ENCODE peak calls at places on chromosomes 2 and 18, in six cellular contexts. E, P, M, W, X and Q are unnamed samples.

GRCh38 chr2:221572821-221573429 is 821 bp upstream of the EPHA4 start:
- DNase-seq in P (peak; percentile 50), X (peak; percentile 33), M (peak; percentile 45), E (peak; percentile 34), W (peak; percentile 61), Q (peak; percentile 20)

GRCh38 chr2:207286106-207286505 is 120.4 kb upstream of the KLF7 start:
- DNase-seq in P (no peak), W (no peak), E (no peak), X (no peak), M (no peak), Q (no peak)

GRCh38 chr2:58194451-58194850 is 46.7 kb downstream of the FANCL start:
- DNase-seq in E (no peak), W (no peak), M (no peak), P (no peak), X (no peak), Q (no peak)

GRCh38 chr2:184444217-184444616 is 154.1 kb upstream of the ZNF804A start:
- DNase-seq in M (no peak), E (no peak), W (no peak), P (no peak), X (no peak), Q (no peak)

GRCh38 chr2:190344275-190344827 is 962 bp downstream of the INPP1 start:
- DNase-seq in P (peak; percentile 26), X (peak; percentile 31), M (peak; percentile 55), E (no peak), W (no peak), Q (no peak)

GRCh38 chr2:231642631-231643493 is 50.2 kb downstream of the TEX44 start:
- DNase-seq in P (peak; percentile 90), X (peak; percentile 96), W (peak; percentile 83), M (no peak), E (peak; percentile 90), Q (peak; percentile 97)

GRCh38 chr18:13137041-13137938 is 81.3 kb upstream of the LDLRAD4 start:
- DNase-seq in P (peak; percentile 27), W (peak; percentile 68), M (no peak), E (no peak), X (no peak), Q (peak; percentile 40)

GRCh38 chr2:104408266-104408665 is 445.6 kb upstream of the POU3F3 start:
- DNase-seq in P (no peak), X (no peak), E (no peak), W (no peak), M (no peak), Q (no peak)

GRCh38 chr2:46424937-46425336 is 54.4 kb upstream of the TMEM247 start:
- DNase-seq in E (no peak), W (no peak), P (no peak), X (no peak), M (no peak), Q (no peak)

GRCh38 chr2:219684721-219685689 is 57.6 kb downstream of the SLC4A3 start:
- DNase-seq in M (peak; percentile 90), W (peak; percentile 78), P (peak; percentile 92), X (peak; percentile 81), E (peak; percentile 79), Q (peak; percentile 71)

GRCh38 chr2:6744037-6744436 is 121.7 kb downstream of the CMPK2 start:
- DNase-seq in E (no peak), M (no peak), P (no peak), X (no peak), W (no peak), Q (no peak)

DNA sequence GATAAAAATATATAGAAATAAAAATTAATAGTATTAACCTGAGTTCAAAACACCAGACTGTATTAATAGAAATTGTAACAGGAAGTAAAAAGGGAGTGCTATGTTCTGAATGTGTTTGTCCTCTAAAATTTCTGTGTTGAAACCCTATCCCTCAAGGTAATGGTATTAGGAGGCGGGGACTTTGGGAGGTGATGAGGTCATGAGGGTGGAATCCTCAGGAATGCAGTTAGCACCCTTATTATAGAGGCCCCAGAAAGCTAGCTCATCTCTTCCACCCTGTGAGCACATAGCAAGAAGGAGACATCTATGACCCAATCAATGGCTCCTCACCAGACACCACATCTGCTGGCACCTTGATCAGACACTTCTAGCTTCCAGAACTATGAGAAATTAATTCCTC is 124.5 kb downstream of the CMPK2 start:
- DNase-seq in X (no peak), M (no peak), W (no peak), P (no peak), E (no peak), Q (no peak)
- H3K4me3 ChIP-seq in X (no peak overlapping the region), M (no peak overlapping the region), W (no peak overlapping the region), P (no peak overlapping the region), E (no peak overlapping the region), Q (no peak overlapping the region)

DNA sequence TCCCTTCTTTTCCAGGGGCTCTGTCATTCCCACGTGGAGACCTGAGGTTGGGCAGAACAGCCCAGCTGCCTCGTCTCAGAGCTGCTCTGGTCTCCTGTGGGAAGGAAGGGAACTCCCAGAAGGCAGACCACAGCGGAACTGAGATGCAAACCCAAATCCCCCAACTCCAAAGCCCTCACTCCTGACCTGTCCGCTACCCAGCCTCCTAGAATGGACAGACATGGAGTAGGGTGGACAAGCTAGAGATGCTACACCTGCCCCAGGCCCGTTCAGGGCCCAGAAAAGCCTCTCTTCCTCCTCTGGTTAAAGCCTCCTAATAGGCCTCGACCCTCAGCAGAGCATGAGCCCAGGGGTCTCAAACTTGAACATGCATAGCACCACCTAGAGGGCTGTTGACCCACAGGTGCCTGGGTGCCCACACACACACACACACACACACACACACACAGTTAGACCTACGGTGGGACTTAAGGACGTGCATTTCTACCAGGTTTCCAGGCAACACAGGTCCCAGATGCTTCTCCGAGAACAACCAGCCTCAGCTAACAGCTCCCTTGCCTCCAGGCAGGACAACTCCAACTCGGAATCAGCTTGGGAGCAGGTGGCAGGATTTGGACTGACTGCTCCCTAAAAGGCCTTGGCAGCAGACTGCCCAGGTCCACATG is 93.5 kb downstream of the TNS1 start:
- DNase-seq in P (no peak), E (no peak), W (no peak), M (peak; percentile 19), X (no peak), Q (no peak)
- TF ChIP-seq CTCF in P (no peak), E (peak; percentile 28), W (no peak), M (peak; percentile 39), X (no peak), Q (no peak)

GRCh38 chr2:43905388-43905803 is 66.6 kb downstream of the ABCG8 start:
- DNase-seq in E (peak; percentile 5), M (no peak), W (no peak), P (no peak), X (no peak), Q (no peak)

GRCh38 chr2:43905871-43906270 is 67.1 kb downstream of the ABCG8 start:
- DNase-seq in P (no peak), M (no peak), W (no peak), E (peak; percentile 57), X (no peak), Q (no peak)

DNA sequence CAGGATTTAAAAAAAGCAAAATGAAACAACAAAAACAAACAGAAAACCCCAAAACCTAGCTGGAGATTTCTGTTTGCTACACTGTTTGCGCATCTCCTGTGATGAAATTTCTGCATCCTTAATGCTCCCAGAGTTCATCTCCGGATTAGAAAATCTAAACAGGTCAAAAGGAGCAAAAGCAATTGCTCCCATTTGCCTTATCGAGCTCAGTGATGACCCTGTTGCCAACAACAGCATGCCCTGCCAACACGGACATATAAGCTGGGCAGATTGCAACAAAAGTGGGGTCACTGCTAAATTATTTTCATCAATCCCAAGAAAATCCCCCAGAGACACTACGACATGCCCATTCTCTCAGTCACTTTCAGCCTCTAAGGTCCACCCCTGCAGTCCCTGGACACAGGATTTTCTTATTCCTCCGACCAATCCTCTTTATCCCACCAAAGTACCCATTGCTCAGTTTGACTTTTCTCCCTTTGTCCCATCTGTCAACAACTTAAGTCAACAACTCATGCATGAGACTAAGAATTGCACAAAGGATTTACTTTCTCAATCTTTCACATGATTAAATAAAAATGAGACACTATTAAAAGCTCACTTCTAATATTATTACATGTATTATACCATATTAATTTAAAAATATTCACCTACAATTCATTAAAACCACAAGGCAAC is 67.8 kb downstream of the ABCG8 start:
- DNase-seq in W (no peak), X (no peak), M (no peak), P (no peak), E (no peak), Q (no peak)
- H3K4me3 ChIP-seq in W (no peak overlapping the region), X (no peak overlapping the region), M (no peak overlapping the region), P (no peak overlapping the region), E (no peak overlapping the region), Q (no peak overlapping the region)

GRCh38 chr2:35454966-35455638 is 900.5 kb upstream of the CRIM1 start:
- DNase-seq in E (peak; percentile 22), P (no peak), M (peak; percentile 28), W (no peak), X (no peak), Q (no peak)
- TF ChIP-seq CTCF in E (peak; percentile 72), P (no peak), M (peak; percentile 36), W (no peak), X (no peak), Q (no peak)

GRCh38 chr2:29524652-29525051 is 396.7 kb downstream of the ALK start:
- DNase-seq in P (no peak), E (no peak), W (no peak), M (no peak), X (no peak), Q (no peak)

GRCh38 chr2:29528371-29528770 is 393.0 kb downstream of the ALK start:
- DNase-seq in M (no peak), E (no peak), X (no peak), P (no peak), W (no peak), Q (no peak)

GRCh38 chr2:29527947-29528346 is 393.4 kb downstream of the ALK start:
- DNase-seq in P (peak; percentile 39), X (no peak), M (no peak), W (no peak), E (peak; percentile 29), Q (no peak)

GRCh38 chr2:29526587-29527586 is 394.5 kb downstream of the ALK start:
- DNase-seq in W (no peak), M (no peak), P (no peak), E (no peak), X (no peak), Q (no peak)

DNA sequence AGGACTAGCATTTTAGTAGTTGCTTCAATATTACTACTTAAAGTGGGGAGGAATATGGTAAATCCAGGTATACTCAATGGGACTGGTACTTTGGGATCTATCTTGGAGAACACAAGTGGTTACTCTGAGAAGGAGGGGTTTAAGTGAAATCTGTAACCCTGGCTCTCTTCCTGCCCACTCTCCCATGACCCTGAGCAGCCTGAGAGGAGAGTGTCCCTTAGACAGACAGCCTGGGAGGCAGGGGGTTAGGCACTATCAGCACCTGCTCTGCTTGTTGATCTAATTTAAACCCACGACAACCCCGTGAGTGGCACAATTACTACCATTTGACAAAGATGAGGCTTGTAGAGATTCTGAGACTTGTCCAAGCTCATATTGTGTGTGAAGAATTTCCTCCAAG is 395.5 kb downstream of the ALK start:
- DNase-seq in W (no peak), X (no peak), P (no peak), M (no peak), E (no peak), Q (no peak)
- H3K4me3 ChIP-seq in W (no peak overlapping the region), X (no peak overlapping the region), P (no peak overlapping the region), M (no peak overlapping the region), E (no peak overlapping the region), Q (no peak overlapping the region)

DNA sequence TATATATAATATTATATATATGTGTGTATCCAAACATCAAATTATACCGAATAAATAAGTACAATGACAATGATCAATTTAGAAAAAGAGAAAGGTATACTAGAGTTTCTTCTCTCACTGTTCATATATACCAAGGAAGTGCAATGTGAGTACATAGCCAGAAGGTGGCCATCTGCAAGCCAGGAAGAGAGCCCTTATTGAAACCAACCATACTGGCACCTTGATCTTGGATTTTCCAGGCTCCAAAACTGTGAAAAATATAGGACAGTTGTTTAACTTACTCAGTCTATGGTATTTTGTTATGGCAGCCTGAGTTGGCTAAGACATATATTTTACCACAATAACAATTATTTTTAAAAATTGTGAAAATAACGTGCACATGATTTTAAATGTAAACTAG is 1490.2 kb upstream of the SLC39A10 start:
- DNase-seq in E (no peak), X (peak; percentile 1), W (no peak), M (peak; percentile 28), P (peak; percentile 39), Q (peak; percentile 9)
- TF ChIP-seq CTCF in E (peak; percentile 77), X (peak; percentile 37), W (peak; percentile 35), M (peak; percentile 58), P (peak; percentile 75), Q (peak; percentile 43)